ENCODE peak calls at places on chromosome 7, in eight cellular contexts. One of them, this sample, is unnamed.

GRCh38 chr7:1396195-1396594 is 63.1 kb downstream of the MICALL2 start:
- DNase-seq in cardiac muscle cell: no peak
- DNase-seq in fibroblast of pulmonary artery: no peak
- DNase-seq in GM03348: no peak
- DNase-seq in stimulated activated CD4-positive, alpha-beta T cell treated with anti-CD3 and anti-CD28 coated beads, Interleukin-2, amount 100 ng/mL, for 48 hours: no peak
- DNase-seq in posterior cingulate gyrus: no peak
- DNase-seq in MM.1S: no peak
- DNase-seq in NCI-H69: no peak
- DNase-seq in this sample: no peak

GRCh38 chr7:121081327-121081936 is 92.9 kb downstream of the CPED1 start:
- DNase-seq in cardiac muscle cell: peak
- DNase-seq in fibroblast of pulmonary artery: peak
- DNase-seq in GM03348: peak
- DNase-seq in stimulated activated CD4-positive, alpha-beta T cell treated with anti-CD3 and anti-CD28 coated beads, Interleukin-2, amount 100 ng/mL, for 48 hours: no peak
- DNase-seq in posterior cingulate gyrus: no peak
- DNase-seq in MM.1S: peak
- DNase-seq in NCI-H69: peak
- DNase-seq in this sample: peak

GRCh38 chr7:74115326-74115725 is 31.7 kb downstream of the LIMK1 start:
- DNase-seq in cardiac muscle cell: no peak
- DNase-seq in fibroblast of pulmonary artery: no peak
- DNase-seq in GM03348: no peak
- DNase-seq in stimulated activated CD4-positive, alpha-beta T cell treated with anti-CD3 and anti-CD28 coated beads, Interleukin-2, amount 100 ng/mL, for 48 hours: no peak
- DNase-seq in posterior cingulate gyrus: no peak
- DNase-seq in MM.1S: no peak
- DNase-seq in NCI-H69: peak
- DNase-seq in this sample: no peak

GRCh38 chr7:1432411-1433082 is 26.7 kb downstream of the MICALL2 start:
- DNase-seq in cardiac muscle cell: peak
- DNase-seq in fibroblast of pulmonary artery: peak
- DNase-seq in GM03348: peak
- DNase-seq in stimulated activated CD4-positive, alpha-beta T cell treated with anti-CD3 and anti-CD28 coated beads, Interleukin-2, amount 100 ng/mL, for 48 hours: peak
- DNase-seq in posterior cingulate gyrus: peak
- DNase-seq in MM.1S: peak
- DNase-seq in NCI-H69: peak
- DNase-seq in this sample: peak

GRCh38 chr7:120959929-120960484 is 9.4 kb downstream of the ING3 start:
- DNase-seq in cardiac muscle cell: no peak
- DNase-seq in fibroblast of pulmonary artery: no peak
- DNase-seq in GM03348: no peak
- DNase-seq in stimulated activated CD4-positive, alpha-beta T cell treated with anti-CD3 and anti-CD28 coated beads, Interleukin-2, amount 100 ng/mL, for 48 hours: no peak
- DNase-seq in posterior cingulate gyrus: no peak
- DNase-seq in MM.1S: no peak
- DNase-seq in NCI-H69: no peak
- DNase-seq in this sample: no peak

GRCh38 chr7:159213253-159213652 is 68.6 kb upstream of the VIPR2 start:
- DNase-seq in cardiac muscle cell: no peak
- DNase-seq in fibroblast of pulmonary artery: no peak
- DNase-seq in GM03348: no peak
- DNase-seq in stimulated activated CD4-positive, alpha-beta T cell treated with anti-CD3 and anti-CD28 coated beads, Interleukin-2, amount 100 ng/mL, for 48 hours: no peak
- DNase-seq in posterior cingulate gyrus: no peak
- DNase-seq in MM.1S: no peak
- DNase-seq in NCI-H69: no peak
- DNase-seq in this sample: no peak

GRCh38 chr7:79304711-79305110 is 148.8 kb downstream of the MAGI2 start:
- DNase-seq in cardiac muscle cell: no peak
- DNase-seq in fibroblast of pulmonary artery: no peak
- DNase-seq in GM03348: no peak
- DNase-seq in stimulated activated CD4-positive, alpha-beta T cell treated with anti-CD3 and anti-CD28 coated beads, Interleukin-2, amount 100 ng/mL, for 48 hours: no peak
- DNase-seq in posterior cingulate gyrus: no peak
- DNase-seq in MM.1S: no peak
- DNase-seq in NCI-H69: peak
- DNase-seq in this sample: no peak

GRCh38 chr7:130228840-130229239 is 21.2 kb downstream of the SSMEM1 start:
- DNase-seq in cardiac muscle cell: peak
- DNase-seq in fibroblast of pulmonary artery: no peak
- DNase-seq in GM03348: no peak
- DNase-seq in stimulated activated CD4-positive, alpha-beta T cell treated with anti-CD3 and anti-CD28 coated beads, Interleukin-2, amount 100 ng/mL, for 48 hours: no peak
- DNase-seq in posterior cingulate gyrus: no peak
- DNase-seq in MM.1S: no peak
- DNase-seq in NCI-H69: no peak
- DNase-seq in this sample: no peak

GRCh38 chr7:84207025-84207424 is 12.4 kb upstream of the SEMA3A start:
- DNase-seq in cardiac muscle cell: no peak
- DNase-seq in fibroblast of pulmonary artery: peak
- DNase-seq in GM03348: no peak
- DNase-seq in stimulated activated CD4-positive, alpha-beta T cell treated with anti-CD3 and anti-CD28 coated beads, Interleukin-2, amount 100 ng/mL, for 48 hours: no peak
- DNase-seq in posterior cingulate gyrus: no peak
- DNase-seq in MM.1S: no peak
- DNase-seq in NCI-H69: peak
- DNase-seq in this sample: no peak

GRCh38 chr7:150949971-150950491 is 28.1 kb downstream of the KCNH2 start:
- DNase-seq in cardiac muscle cell: no peak
- DNase-seq in fibroblast of pulmonary artery: no peak
- DNase-seq in GM03348: no peak
- DNase-seq in stimulated activated CD4-positive, alpha-beta T cell treated with anti-CD3 and anti-CD28 coated beads, Interleukin-2, amount 100 ng/mL, for 48 hours: no peak
- DNase-seq in posterior cingulate gyrus: no peak
- DNase-seq in MM.1S: no peak
- DNase-seq in NCI-H69: no peak
- DNase-seq in this sample: no peak

GRCh38 chr7:156845379-156846101 is 47.4 kb downstream of the LMBR1 start:
- DNase-seq in cardiac muscle cell: no peak
- DNase-seq in fibroblast of pulmonary artery: no peak
- DNase-seq in GM03348: no peak
- DNase-seq in stimulated activated CD4-positive, alpha-beta T cell treated with anti-CD3 and anti-CD28 coated beads, Interleukin-2, amount 100 ng/mL, for 48 hours: no peak
- DNase-seq in posterior cingulate gyrus: no peak
- DNase-seq in MM.1S: no peak
- DNase-seq in NCI-H69: no peak
- DNase-seq in this sample: no peak

GRCh38 chr7:66167773-66168367 is 37.3 kb upstream of the TPST1 start:
- DNase-seq in cardiac muscle cell: no peak
- DNase-seq in fibroblast of pulmonary artery: peak
- DNase-seq in GM03348: peak
- DNase-seq in stimulated activated CD4-positive, alpha-beta T cell treated with anti-CD3 and anti-CD28 coated beads, Interleukin-2, amount 100 ng/mL, for 48 hours: no peak
- DNase-seq in posterior cingulate gyrus: no peak
- DNase-seq in MM.1S: no peak
- DNase-seq in NCI-H69: peak
- DNase-seq in this sample: no peak

GRCh38 chr7:73717991-73718405 is 1.5 kb downstream of the STX1A start:
- DNase-seq in cardiac muscle cell: no peak
- DNase-seq in fibroblast of pulmonary artery: peak
- DNase-seq in GM03348: peak
- DNase-seq in stimulated activated CD4-positive, alpha-beta T cell treated with anti-CD3 and anti-CD28 coated beads, Interleukin-2, amount 100 ng/mL, for 48 hours: peak
- DNase-seq in posterior cingulate gyrus: no peak
- DNase-seq in MM.1S: no peak
- DNase-seq in NCI-H69: peak
- DNase-seq in this sample: peak

GRCh38 chr7:135510603-135511183 is 791 bp upstream of the CNOT4 start:
- DNase-seq in cardiac muscle cell: no peak
- DNase-seq in fibroblast of pulmonary artery: peak
- DNase-seq in GM03348: peak
- DNase-seq in stimulated activated CD4-positive, alpha-beta T cell treated with anti-CD3 and anti-CD28 coated beads, Interleukin-2, amount 100 ng/mL, for 48 hours: no peak
- DNase-seq in posterior cingulate gyrus: no peak
- DNase-seq in MM.1S: peak
- DNase-seq in NCI-H69: peak
- DNase-seq in this sample: no peak

GRCh38 chr7:150941983-150942590 is 36.0 kb downstream of the KCNH2 start:
- DNase-seq in cardiac muscle cell: peak
- DNase-seq in fibroblast of pulmonary artery: no peak
- DNase-seq in GM03348: no peak
- DNase-seq in stimulated activated CD4-positive, alpha-beta T cell treated with anti-CD3 and anti-CD28 coated beads, Interleukin-2, amount 100 ng/mL, for 48 hours: no peak
- DNase-seq in posterior cingulate gyrus: no peak
- DNase-seq in MM.1S: peak
- DNase-seq in NCI-H69: peak
- DNase-seq in this sample: no peak

GRCh38 chr7:43790834-43791233 is 32.4 kb downstream of the BLVRA start:
- DNase-seq in cardiac muscle cell: no peak
- DNase-seq in fibroblast of pulmonary artery: no peak
- DNase-seq in GM03348: no peak
- DNase-seq in stimulated activated CD4-positive, alpha-beta T cell treated with anti-CD3 and anti-CD28 coated beads, Interleukin-2, amount 100 ng/mL, for 48 hours: no peak
- DNase-seq in posterior cingulate gyrus: no peak
- DNase-seq in MM.1S: no peak
- DNase-seq in NCI-H69: no peak
- DNase-seq in this sample: no peak

GRCh38 chr7:112143567-112143966 is 62.6 kb downstream of the DOCK4 start:
- DNase-seq in cardiac muscle cell: no peak
- DNase-seq in fibroblast of pulmonary artery: peak
- DNase-seq in GM03348: peak
- DNase-seq in stimulated activated CD4-positive, alpha-beta T cell treated with anti-CD3 and anti-CD28 coated beads, Interleukin-2, amount 100 ng/mL, for 48 hours: no peak
- DNase-seq in posterior cingulate gyrus: no peak
- DNase-seq in MM.1S: no peak
- DNase-seq in NCI-H69: no peak
- DNase-seq in this sample: no peak

GRCh38 chr7:99631311-99632109 is 14.8 kb downstream of the ZSCAN25 start:
- DNase-seq in cardiac muscle cell: peak
- DNase-seq in fibroblast of pulmonary artery: peak
- DNase-seq in GM03348: peak
- DNase-seq in stimulated activated CD4-positive, alpha-beta T cell treated with anti-CD3 and anti-CD28 coated beads, Interleukin-2, amount 100 ng/mL, for 48 hours: peak
- DNase-seq in posterior cingulate gyrus: peak
- DNase-seq in MM.1S: no peak
- DNase-seq in NCI-H69: peak
- DNase-seq in this sample: no peak

GRCh38 chr7:438361-438760 is 81.3 kb downstream of the PDGFA start:
- DNase-seq in cardiac muscle cell: no peak
- DNase-seq in fibroblast of pulmonary artery: no peak
- DNase-seq in GM03348: no peak
- DNase-seq in stimulated activated CD4-positive, alpha-beta T cell treated with anti-CD3 and anti-CD28 coated beads, Interleukin-2, amount 100 ng/mL, for 48 hours: no peak
- DNase-seq in posterior cingulate gyrus: no peak
- DNase-seq in MM.1S: no peak
- DNase-seq in NCI-H69: no peak
- DNase-seq in this sample: no peak

GRCh38 chr7:81690688-81691087 is 79.2 kb downstream of the HGF start:
- DNase-seq in cardiac muscle cell: no peak
- DNase-seq in fibroblast of pulmonary artery: no peak
- DNase-seq in GM03348: no peak
- DNase-seq in stimulated activated CD4-positive, alpha-beta T cell treated with anti-CD3 and anti-CD28 coated beads, Interleukin-2, amount 100 ng/mL, for 48 hours: no peak
- DNase-seq in posterior cingulate gyrus: no peak
- DNase-seq in MM.1S: no peak
- DNase-seq in NCI-H69: no peak
- DNase-seq in this sample: no peak

GRCh38 chr7:122885583-122886356 is 490 bp downstream of the CADPS2 start:
- DNase-seq in cardiac muscle cell: peak
- DNase-seq in fibroblast of pulmonary artery: peak
- DNase-seq in GM03348: peak
- DNase-seq in stimulated activated CD4-positive, alpha-beta T cell treated with anti-CD3 and anti-CD28 coated beads, Interleukin-2, amount 100 ng/mL, for 48 hours: no peak
- DNase-seq in posterior cingulate gyrus: peak
- DNase-seq in MM.1S: peak
- DNase-seq in NCI-H69: peak
- DNase-seq in this sample: no peak

GRCh38 chr7:128194533-128195282 is 46.4 kb upstream of the LEP start:
- DNase-seq in cardiac muscle cell: no peak
- DNase-seq in fibroblast of pulmonary artery: no peak
- DNase-seq in GM03348: no peak
- DNase-seq in stimulated activated CD4-positive, alpha-beta T cell treated with anti-CD3 and anti-CD28 coated beads, Interleukin-2, amount 100 ng/mL, for 48 hours: no peak
- DNase-seq in posterior cingulate gyrus: no peak
- DNase-seq in MM.1S: no peak
- DNase-seq in NCI-H69: no peak
- DNase-seq in this sample: no peak

GRCh38 chr7:93902777-93903423 is 3.5 kb upstream of the GNGT1 start:
- DNase-seq in cardiac muscle cell: peak
- DNase-seq in fibroblast of pulmonary artery: peak
- DNase-seq in GM03348: peak
- DNase-seq in stimulated activated CD4-positive, alpha-beta T cell treated with anti-CD3 and anti-CD28 coated beads, Interleukin-2, amount 100 ng/mL, for 48 hours: no peak
- DNase-seq in posterior cingulate gyrus: no peak
- DNase-seq in MM.1S: peak
- DNase-seq in NCI-H69: peak
- DNase-seq in this sample: no peak

GRCh38 chr7:100682991-100683658 is 9.6 kb downstream of the GNB2 start:
- DNase-seq in cardiac muscle cell: no peak
- DNase-seq in fibroblast of pulmonary artery: no peak
- DNase-seq in GM03348: no peak
- DNase-seq in stimulated activated CD4-positive, alpha-beta T cell treated with anti-CD3 and anti-CD28 coated beads, Interleukin-2, amount 100 ng/mL, for 48 hours: no peak
- DNase-seq in posterior cingulate gyrus: no peak
- DNase-seq in MM.1S: no peak
- DNase-seq in NCI-H69: no peak
- DNase-seq in this sample: no peak

GRCh38 chr7:148657929-148658328 is 40.8 kb upstream of the CUL1 start:
- DNase-seq in cardiac muscle cell: no peak
- DNase-seq in fibroblast of pulmonary artery: no peak
- DNase-seq in GM03348: no peak
- DNase-seq in stimulated activated CD4-positive, alpha-beta T cell treated with anti-CD3 and anti-CD28 coated beads, Interleukin-2, amount 100 ng/mL, for 48 hours: no peak
- DNase-seq in posterior cingulate gyrus: no peak
- DNase-seq in MM.1S: no peak
- DNase-seq in NCI-H69: no peak
- DNase-seq in this sample: no peak

GRCh38 chr7:44881610-44882009 is 3.7 kb downstream of the PURB start:
- DNase-seq in cardiac muscle cell: peak
- DNase-seq in fibroblast of pulmonary artery: peak
- DNase-seq in GM03348: peak
- DNase-seq in stimulated activated CD4-positive, alpha-beta T cell treated with anti-CD3 and anti-CD28 coated beads, Interleukin-2, amount 100 ng/mL, for 48 hours: no peak
- DNase-seq in posterior cingulate gyrus: no peak
- DNase-seq in MM.1S: no peak
- DNase-seq in NCI-H69: peak
- DNase-seq in this sample: no peak

GRCh38 chr7:114342431-114343181 is 72.0 kb upstream of the FOXP2 start:
- DNase-seq in cardiac muscle cell: no peak
- DNase-seq in fibroblast of pulmonary artery: no peak
- DNase-seq in GM03348: no peak
- DNase-seq in stimulated activated CD4-positive, alpha-beta T cell treated with anti-CD3 and anti-CD28 coated beads, Interleukin-2, amount 100 ng/mL, for 48 hours: no peak
- DNase-seq in posterior cingulate gyrus: no peak
- DNase-seq in MM.1S: peak
- DNase-seq in NCI-H69: peak
- DNase-seq in this sample: no peak

GRCh38 chr7:77346441-77346840 is 69.7 kb downstream of the GSAP start:
- DNase-seq in cardiac muscle cell: no peak
- DNase-seq in fibroblast of pulmonary artery: no peak
- DNase-seq in GM03348: no peak
- DNase-seq in stimulated activated CD4-positive, alpha-beta T cell treated with anti-CD3 and anti-CD28 coated beads, Interleukin-2, amount 100 ng/mL, for 48 hours: no peak
- DNase-seq in posterior cingulate gyrus: no peak
- DNase-seq in MM.1S: no peak
- DNase-seq in NCI-H69: no peak
- DNase-seq in this sample: no peak